ENCODE peak calls at places on chromosomes 4 and X, in ten cellular contexts. F is foreskin keratinocyte, K is B cell, X is heart left ventricle, E is astrocyte, G is fibroblast of lung, W is A549, P is HCT116, B is transverse colon, M is Calu3. I is an unnamed sample.

GRCh38 chr4:89356086-89356485 is 48.5 kb upstream of the GPRIN3 start:
- DNase-seq in F (no peak), K (no peak), X (no peak), E (peak), G (no peak), W (no peak), P (no peak), B (no peak), M (no peak), I (no peak)

GRCh38 chrX:68762649-68763268 is 66.1 kb upstream of the EFNB1 start:
- DNase-seq in F (no peak), K (no peak), X (no peak), E (no peak), G (no peak), W (no peak), P (no peak), B (no peak), M (no peak), I (no peak)

GRCh38 chr4:152463562-152463961 is 72.3 kb downstream of the FBXW7 start:
- DNase-seq in F (no peak), K (no peak), X (no peak), E (no peak), G (no peak), W (no peak), P (no peak), B (no peak), M (no peak), I (no peak)

GRCh38 chrX:41491267-41492004 is 44.3 kb downstream of the NYX start:
- DNase-seq in F (peak), K (no peak), X (no peak), E (peak), G (peak), W (peak), P (peak), B (no peak), M (peak), I (no peak)

GRCh38 chr4:168309781-168310180 is 8.8 kb downstream of the DDX60 start:
- DNase-seq in F (no peak), K (no peak), X (no peak), E (no peak), G (peak), W (no peak), P (no peak), B (no peak), M (no peak), I (no peak)

GRCh38 chr4:147617841-147618421 is 734 bp downstream of the TMEM184C start:
- DNase-seq in F (no peak), K (no peak), X (no peak), E (no peak), G (no peak), W (peak), P (no peak), B (no peak), M (no peak), I (no peak)

GRCh38 chr4:23959401-23960148 is 69.7 kb upstream of the PPARGC1A start:
- DNase-seq in F (no peak), K (no peak), X (no peak), E (no peak), G (no peak), W (no peak), P (no peak), B (no peak), M (no peak), I (no peak)

GRCh38 chr4:157075811-157076577 is at the start of gene GLRB:
- DNase-seq in F (peak), K (no peak), X (peak), E (no peak), G (peak), W (peak), P (no peak), B (no peak), M (peak), I (peak)

GRCh38 chr4:3106339-3107186 is 32.1 kb downstream of the HTT start:
- DNase-seq in F (peak), K (peak), X (peak), E (peak), G (peak), W (peak), P (peak), B (peak), M (peak), I (peak)

GRCh38 chrX:9745417-9746115 is 20.1 kb downstream of the GPR143 start:
- DNase-seq in F (peak), K (no peak), X (no peak), E (peak), G (no peak), W (no peak), P (no peak), B (no peak), M (no peak), I (no peak)

GRCh38 chr4:110615366-110616161 is 7.3 kb downstream of the PITX2 start:
- DNase-seq in F (peak), K (no peak), X (no peak), E (no peak), G (no peak), W (no peak), P (no peak), B (no peak), M (no peak), I (no peak)

GRCh38 chr4:113153529-113154101 is 104.2 kb downstream of the ANK2 start:
- DNase-seq in F (peak), K (no peak), X (no peak), E (no peak), G (peak), W (no peak), P (no peak), B (no peak), M (no peak), I (no peak)

GRCh38 chr4:61517144-61517543 is 317.0 kb downstream of the ADGRL3 start:
- DNase-seq in F (no peak), K (no peak), X (peak), E (no peak), G (no peak), W (no peak), P (no peak), B (peak), M (no peak), I (no peak)
- TF ChIP-seq CTCF in F (no peak), K (no peak), X (no peak), E (no peak), G (no peak), W (no peak), P (no peak), B (peak), M (no peak), I (peak)

DNA sequence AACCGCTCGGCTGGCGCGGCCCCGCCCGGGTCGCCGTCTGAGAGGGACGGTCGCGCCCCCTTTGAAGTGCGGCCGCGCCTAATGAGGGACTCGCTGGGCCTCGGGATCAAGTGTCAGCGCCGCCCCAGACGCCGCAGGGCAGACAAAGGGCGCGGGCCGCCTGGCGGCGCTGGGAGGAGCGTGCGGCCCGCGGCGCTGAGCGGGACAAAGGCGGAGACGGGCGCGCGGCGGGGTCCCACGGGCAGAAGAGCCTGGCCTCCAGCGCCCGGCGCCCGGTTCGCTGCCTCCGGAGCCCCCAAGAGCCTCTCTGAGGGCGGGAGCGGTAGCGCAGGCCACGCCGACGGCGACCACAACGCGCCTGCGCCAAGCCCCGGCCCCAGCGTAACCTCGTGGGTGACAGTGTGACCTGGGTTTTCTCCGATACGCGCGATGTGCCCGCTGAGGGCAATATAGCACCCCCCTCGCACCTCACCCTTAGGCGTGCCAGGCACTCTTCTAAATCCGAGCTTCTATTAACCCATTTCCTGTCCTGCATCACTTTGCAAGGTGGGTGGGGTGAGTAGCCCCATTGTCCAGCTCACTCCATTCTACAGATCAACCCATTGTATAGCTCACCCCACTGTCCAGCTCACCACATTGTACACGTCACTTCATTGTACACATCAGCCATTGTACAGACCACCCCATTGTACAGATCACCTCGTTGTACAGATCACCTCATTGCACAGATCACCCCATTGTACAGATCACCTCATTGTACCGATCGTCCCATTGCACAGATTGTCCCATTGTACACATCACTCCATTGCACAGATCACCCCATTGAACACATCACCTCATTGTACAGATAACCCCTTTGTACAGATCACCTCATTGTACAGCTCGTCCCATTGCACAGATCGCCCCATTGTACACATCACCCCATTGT is 33.7 kb upstream of the STX18 start:
- DNase-seq in F (no peak), K (peak), X (peak), E (peak), G (peak), W (peak), P (peak), B (peak), M (peak), I (peak)
- TF ChIP-seq CTCF in F (peak), K (peak), X (no peak), E (no peak), G (no peak), W (peak), P (peak), B (peak), M (no peak), I (peak)

DNA sequence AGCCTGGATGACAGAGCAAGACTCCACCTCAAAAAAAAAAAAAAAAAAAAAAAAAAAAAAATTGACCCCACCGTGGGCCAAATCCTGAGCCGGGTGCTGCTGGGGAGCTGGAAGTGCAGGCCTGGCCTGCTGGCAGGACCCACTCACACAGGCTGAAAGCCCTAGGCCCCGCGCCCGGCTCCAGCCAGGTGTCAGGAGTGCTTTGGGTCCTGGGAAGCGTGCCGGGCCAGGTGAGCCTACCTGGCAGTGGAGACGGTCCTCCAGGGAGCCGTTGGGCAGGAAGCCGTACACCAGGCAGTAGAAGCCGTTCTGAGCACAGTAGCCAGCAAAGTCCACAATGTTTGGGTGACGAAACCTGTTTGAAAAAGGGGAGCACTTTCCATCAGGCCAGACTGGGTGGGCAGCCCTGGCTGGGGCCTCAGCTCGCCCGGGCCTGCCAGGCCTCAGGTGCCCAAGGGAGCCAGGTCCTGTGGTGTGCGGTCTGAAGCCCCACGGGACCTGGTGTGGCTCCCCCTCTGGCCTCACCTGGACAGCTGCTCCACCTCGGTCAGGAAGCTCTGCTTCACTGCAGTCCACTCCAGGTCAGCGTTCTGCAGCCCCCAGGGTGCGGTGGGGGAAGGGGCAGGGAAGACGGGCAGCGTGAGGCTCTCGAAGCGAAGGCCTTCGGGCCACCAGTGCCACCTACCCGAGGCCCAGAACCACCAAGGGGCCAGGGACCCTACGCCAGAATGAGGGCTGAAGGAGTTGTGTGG is 1.8 kb downstream of the IRAK1 start:
- DNase-seq in F (no peak), K (no peak), X (no peak), E (no peak), G (no peak), W (no peak), P (no peak), B (no peak), M (no peak), I (no peak)
- TF ChIP-seq CTCF in F (no peak), K (no peak), X (no peak), E (no peak), G (no peak), W (no peak), P (no peak), B (no peak), M (no peak), I (no peak)

DNA sequence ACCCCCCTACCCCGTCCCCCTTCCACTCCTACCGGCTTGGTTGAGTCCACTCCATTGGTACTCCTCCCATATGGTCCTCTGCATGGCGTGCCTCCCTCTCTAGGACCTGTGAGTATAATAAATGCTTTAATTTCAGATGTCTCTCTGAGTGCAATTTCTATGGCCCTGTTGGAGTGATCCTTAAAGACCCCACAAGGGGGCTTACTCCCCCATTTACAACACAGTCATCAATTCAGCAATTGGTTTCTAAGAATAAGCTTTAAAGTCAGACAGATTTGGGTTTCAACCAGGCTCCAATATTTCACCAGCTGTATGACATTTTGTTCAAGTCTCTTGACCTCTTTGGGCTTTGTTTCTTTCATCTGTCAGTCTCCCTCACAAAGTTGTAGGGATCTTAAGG is 38.7 kb downstream of the TFDP3 start:
- DNase-seq in F (no peak), K (no peak), X (no peak), E (no peak), G (no peak), W (no peak), P (no peak), B (no peak), M (no peak), I (no peak)
- TF ChIP-seq CTCF in F (no peak), K (no peak), X (no peak), E (no peak), G (no peak), W (no peak), P (no peak), B (no peak), M (no peak), I (peak)

GRCh38 chr4:114208747-114209146 is 229.3 kb upstream of the ARSJ start:
- DNase-seq in F (peak), K (no peak), X (no peak), E (peak), G (peak), W (no peak), P (no peak), B (no peak), M (peak), I (no peak)
- TF ChIP-seq CTCF in F (peak), K (no peak), X (no peak), E (no peak), G (no peak), W (no peak), P (no peak), B (no peak), M (no peak), I (no peak)

I was measured in type B pancreatic cell.